ENCODE peak calls at places on chromosomes 2 and 18, in seven cellular contexts. N is body of pancreas, V is AG04450, Z is foreskin fibroblast, A is cardiac fibroblast, S is progenitor cell of endocrine pancreas, W is GM23338. U is an unnamed sample.

GRCh38 chr18:12606592-12607315 is 51.2 kb downstream of the SPIRE1 start:
- DNase-seq in V (peak; percentile 27), A (peak; percentile 79), Z (peak; percentile 77), S (no peak), W (no peak), N (no peak), U (peak; percentile 77)

GRCh38 chr2:117856415-117857210 is 42.1 kb downstream of the DDX18 start:
- DNase-seq in W (peak; percentile 4), A (peak; percentile 98), V (peak; percentile 88), Z (peak; percentile 96), N (no peak), S (no peak), U (peak; percentile 94)

GRCh38 chr18:79750980-79751571 is 46.7 kb upstream of the KCNG2 start:
- DNase-seq in N (peak; percentile 28), V (no peak), S (no peak), A (no peak), W (no peak), Z (no peak), U (no peak)

GRCh38 chr2:101823347-101823791 is 125.9 kb downstream of the MAP4K4 start:
- DNase-seq in W (peak; percentile 90), V (peak; percentile 32), N (peak; percentile 78), S (no peak), Z (peak; percentile 81), A (peak; percentile 83), U (peak; percentile 62)

GRCh38 chr2:20638014-20638413 is 12.9 kb downstream of the HS1BP3 start:
- DNase-seq in W (no peak), S (no peak), Z (no peak), A (no peak), N (no peak), V (no peak), U (no peak)

GRCh38 chr2:156586621-156587020 is 150.4 kb downstream of the GPD2 start:
- DNase-seq in Z (no peak), S (no peak), N (no peak), V (no peak), W (no peak), A (no peak), U (no peak)

GRCh38 chr2:149446735-149447134 is 116.3 kb downstream of the LYPD6 start:
- DNase-seq in S (no peak), N (no peak), Z (peak; percentile 15), W (no peak), A (no peak), V (no peak), U (no peak)

GRCh38 chr2:240936106-240936505 is 30.0 kb downstream of the CROCC2 start:
- DNase-seq in V (no peak), W (no peak), S (no peak), N (peak; percentile 1), A (no peak), Z (no peak), U (no peak)

GRCh38 chr2:5322414-5322813 is 369.8 kb upstream of the SOX11 start:
- DNase-seq in V (no peak), S (no peak), Z (no peak), W (no peak), N (no peak), A (no peak), U (no peak)

GRCh38 chr2:96124406-96125265 is 8.3 kb upstream of the ADRA2B start:
- DNase-seq in V (no peak), A (no peak), S (no peak), W (no peak), Z (no peak), N (no peak), U (no peak)

GRCh38 chr2:222298311-222299150 is at the start of gene PAX3:
- DNase-seq in Z (peak; percentile 95), A (no peak), N (no peak), V (no peak), S (no peak), W (peak; percentile 73), U (peak; percentile 77)

GRCh38 chr18:25310045-25310444 is 41.9 kb downstream of the ZNF521 start:
- DNase-seq in N (no peak), V (no peak), A (peak; percentile 68), S (no peak), Z (peak; percentile 85), W (peak; percentile 68), U (peak; percentile 24)

GRCh38 chr2:221780281-221780688 is 208.2 kb upstream of the EPHA4 start:
- DNase-seq in V (peak; percentile 6), N (no peak), Z (peak; percentile 33), S (no peak), A (peak; percentile 64), W (peak; percentile 33), U (no peak)

GRCh38 chr2:70241338-70241737 is 7.1 kb downstream of the TIA1 start:
- DNase-seq in Z (no peak), A (peak; percentile 5), N (no peak), W (no peak), S (no peak), V (no peak), U (no peak)

GRCh38 chr2:191688934-191689695 is 11.2 kb downstream of the NABP1 start:
- DNase-seq in W (peak; percentile 9), S (no peak), V (no peak), Z (peak; percentile 90), A (peak; percentile 91), N (no peak), U (peak; percentile 91)

GRCh38 chr18:24057804-24058203 is 43.2 kb downstream of the TTC39C start:
- DNase-seq in S (no peak), W (no peak), A (no peak), N (no peak), V (no peak), Z (no peak), U (no peak)

GRCh38 chr18:62979172-62979571 is 263.8 kb downstream of the PHLPP1 start:
- DNase-seq in A (peak; percentile 84), Z (peak; percentile 91), V (peak; percentile 92), W (no peak), N (peak; percentile 21), S (no peak), U (peak; percentile 86)

GRCh38 chr2:160210599-160211138 is 10.6 kb upstream of the ITGB6 start:
- DNase-seq in N (peak; percentile 83), W (peak; percentile 86), A (peak; percentile 84), V (no peak), Z (peak; percentile 47), S (peak; percentile 68), U (peak; percentile 17)

GRCh38 chr2:53028259-53028658 is 739.3 kb upstream of the CHAC2 start:
- DNase-seq in Z (peak; percentile 77), V (peak; percentile 50), A (peak; percentile 13), N (no peak), W (peak; percentile 28), S (no peak), U (peak; percentile 56)

GRCh38 chr2:200367155-200367554 is 60.7 kb downstream of the SPATS2L start:
- DNase-seq in W (no peak), A (peak; percentile 43), Z (peak; percentile 77), N (no peak), V (no peak), S (no peak), U (peak; percentile 31)